ENCODE peak calls at places on chromosomes 4 and X, in six cellular contexts. W is transverse colon, O is GM12878, B is K562, I is SK-N-SH, Z is suprapubic skin. T is an unnamed sample. For H3K4me1, the result is how much of the 10 kb centered on the place peaks cover.

GRCh38 chr4:34771632-34772031 is 1472.7 kb downstream of the ARAP2 start:
- DNase-seq in Z (no peak), O (no peak), W (no peak), B (no peak), I (no peak), T (no peak)

GRCh38 chr4:78732332-78733104 is 43.6 kb upstream of the BMP2K start:
- DNase-seq in W (no peak), O (no peak), B (peak), Z (no peak), I (no peak), T (no peak)

GRCh38 chrX:24396930-24397277 is 36.5 kb downstream of the SUPT20HL1 start:
- DNase-seq in W (no peak), Z (no peak), O (no peak), B (no peak), I (no peak), T (no peak)

GRCh38 chr4:110475881-110476818 is at the start of gene ENPEP:
- DNase-seq in W (peak), I (peak), O (no peak), B (no peak), Z (no peak), T (no peak)

GRCh38 chrX:31123335-31123734 is 51.5 kb upstream of the FTHL17 start:
- DNase-seq in Z (no peak), I (no peak), W (no peak), B (no peak), O (no peak), T (no peak)

GRCh38 chrX:138150709-138151108 is 560.8 kb downstream of the FGF13 start:
- DNase-seq in B (peak), I (no peak), W (no peak), Z (no peak), O (no peak), T (no peak)

GRCh38 chr4:8373973-8374545 is 66.5 kb downstream of the ACOX3 start:
- DNase-seq in I (no peak), B (no peak), Z (no peak), O (no peak), W (no peak), T (no peak)

GRCh38 chrX:71543316-71543715 is 10.4 kb downstream of the OGT start:
- DNase-seq in W (no peak), I (no peak), O (no peak), Z (no peak), B (no peak), T (no peak)

GRCh38 chrX:78710146-78710545 is 37.4 kb upstream of the LPAR4 start:
- DNase-seq in W (no peak), I (no peak), Z (no peak), O (no peak), B (no peak), T (no peak)

GRCh38 chrX:41963348-41963747 is 40.0 kb upstream of the CASK start:
- DNase-seq in O (no peak), B (peak), Z (no peak), I (no peak), W (no peak), T (no peak)

GRCh38 chr4:76783836-76784235 is 114.1 kb downstream of the SOWAHB start:
- DNase-seq in W (no peak), B (no peak), O (no peak), I (no peak), Z (no peak), T (no peak)

GRCh38 chr4:120893314-120893713 is 29.2 kb downstream of the PRDM5 start:
- DNase-seq in B (no peak), O (no peak), I (no peak), W (no peak), Z (no peak), T (no peak)

GRCh38 chr4:148030486-148030885 is 298.6 kb downstream of the ARHGAP10 start:
- DNase-seq in O (no peak), I (no peak), W (no peak), Z (no peak), B (no peak), T (no peak)

GRCh38 chr4:174714393-174715211 is 114.4 kb downstream of the GLRA3 start:
- DNase-seq in W (peak), I (peak), B (peak), Z (no peak), O (no peak), T (no peak)

GRCh38 chr4:82900016-82900334 is 560 bp upstream of the THAP9 start:
- DNase-seq in I (no peak), W (no peak), B (no peak), O (peak), Z (no peak), T (no peak)

GRCh38 chr4:152243890-152244595 is 291.8 kb downstream of the FBXW7 start:
- DNase-seq in Z (no peak), O (no peak), I (no peak), W (no peak), B (no peak), T (peak)

GRCh38 chr4:118948545-118949144 is 60.0 kb downstream of the SYNPO2 start:
- DNase-seq in O (no peak), B (no peak), W (no peak), Z (no peak), I (no peak), T (no peak)

GRCh38 chr4:78951862-78952472 is 12.7 kb upstream of the PAQR3 start:
- DNase-seq in Z (no peak), W (no peak), I (peak), B (peak), O (no peak), T (no peak)

GRCh38 chr4:105715692-105716278 is 7.2 kb downstream of the GSTCD start:
- DNase-seq in O (no peak), Z (no peak), B (peak), W (no peak), I (peak), T (no peak)

GRCh38 chrX:150767045-150767395 is 73.8 kb downstream of the MTMR1 start:
- DNase-seq in Z (no peak), W (no peak), I (no peak), B (peak), O (no peak), T (no peak)

GRCh38 chr4:38366997-38367396 is 297.0 kb upstream of the KLF3 start:
- DNase-seq in W (no peak), I (no peak), B (no peak), O (no peak), Z (no peak), T (no peak)

GRCh38 chr4:137890802-137891201 is 351.3 kb downstream of the SLC7A11 start:
- DNase-seq in O (no peak), W (no peak), I (no peak), B (no peak), Z (no peak), T (no peak)

GRCh38 chr4:37682701-37683401 is 3.3 kb downstream of the RELL1 start:
- DNase-seq in B (no peak), Z (no peak), I (no peak), O (peak), W (no peak), T (no peak)

GRCh38 chrX:13899607-13900006 is 82.7 kb upstream of the GPM6B start:
- DNase-seq in B (no peak), I (no peak), Z (no peak), O (no peak), W (no peak), T (no peak)
- TF ChIP-seq EP300 in B (no peak), I (no peak), Z (no peak), O (no peak), W (no peak), T (peak)

GRCh38 chr4:13514722-13515121 is 29.6 kb downstream of the NKX3-2 start:
- DNase-seq in W (no peak), O (no peak), Z (no peak), I (no peak), B (no peak), T (no peak)
- H3K4me1 ChIP-seq in W (under half), O (under half), Z (under half), I (under half), B (under half), T (under half)

GRCh38 chr4:39527296-39528055 is at the start of gene UGDH:
- DNase-seq in B (peak), I (peak), Z (peak), W (peak), O (peak), T (peak)
- TF ChIP-seq EP300 in B (peak), I (no peak), Z (no peak), W (no peak), O (no peak), T (peak)

GRCh38 chr4:128597515-128597914 is 212.0 kb upstream of the JADE1 start:
- DNase-seq in B (no peak), O (no peak), W (no peak), I (no peak), Z (no peak), T (no peak)
- H3K4me1 ChIP-seq in B (under half), O (under half), W (under half), I (under half), Z (under half), T (under half)

GRCh38 chr4:86771141-86771540 is 78.0 kb downstream of the SLC10A6 start:
- DNase-seq in B (no peak), O (no peak), I (no peak), Z (no peak), W (no peak), T (no peak)
- TF ChIP-seq EP300 in B (no peak), O (no peak), I (no peak), Z (no peak), W (no peak), T (no peak)